ENCODE peak calls at places on chromosomes 4 and X, in ten cellular contexts. S, F, X, Y, G, B, D, J, O and H are unnamed samples.

GRCh38 chr4:98908703-98909262 is 20.1 kb downstream of the EIF4E start:
- DNase-seq in D (no peak), S (no peak), J (no peak), X (no peak), G (no peak), B (no peak), O (no peak), Y (no peak), F (no peak), H (no peak)

GRCh38 chr4:183185018-183185417 is 86.0 kb downstream of the WWC2 start:
- DNase-seq in B (no peak), F (no peak), G (no peak), J (no peak), S (no peak), O (no peak), X (no peak), D (peak), Y (no peak), H (no peak)

GRCh38 chr4:7398104-7398423 is 36.7 kb downstream of the PSAPL1 start:
- DNase-seq in J (peak), D (peak), F (no peak), S (peak), X (peak), B (peak), O (no peak), Y (peak), G (no peak), H (peak)

GRCh38 chrX:27680726-27681125 is 90.6 kb downstream of the DCAF8L2 start:
- DNase-seq in O (no peak), X (no peak), D (no peak), Y (no peak), F (no peak), S (peak), B (peak), G (no peak), J (no peak), H (no peak)

GRCh38 chr4:14247767-14248166 is 620.2 kb upstream of the BOD1L1 start:
- DNase-seq in B (no peak), G (no peak), S (no peak), X (no peak), F (no peak), J (no peak), Y (no peak), D (no peak), O (no peak), H (no peak)

GRCh38 chrX:72280210-72280882 is 3.3 kb upstream of the RPS4X start:
- DNase-seq in O (no peak), G (no peak), B (peak), D (no peak), X (no peak), J (no peak), S (no peak), F (no peak), Y (peak), H (peak)

GRCh38 chr4:159097144-159097543 is 5.7 kb upstream of the RAPGEF2 start:
- DNase-seq in Y (no peak), X (no peak), S (no peak), F (no peak), G (no peak), D (no peak), O (no peak), J (no peak), B (no peak), H (no peak)

GRCh38 chr4:8777320-8778196 is 94.1 kb downstream of the HMX1 start:
- DNase-seq in D (peak), G (no peak), S (no peak), J (no peak), X (no peak), Y (no peak), B (peak), F (no peak), O (no peak), H (peak)